ENCODE peak calls at places on chromosomes 3 and 15, in six cellular contexts. E, Q, O, G, H and U are unnamed samples.

GRCh38 chr3:193590088-193590856 is 2.7 kb upstream of the OPA1 start:
- DNase-seq in H (no peak), O (no peak), Q (no peak), G (peak; percentile 56), E (no peak), U (peak; percentile 17)

GRCh38 chr3:165835431-165835830 is 1.8 kb downstream of the BCHE start:
- DNase-seq in O (no peak), Q (no peak), E (no peak), H (no peak), G (no peak), U (no peak)

GRCh38 chr3:180646187-180646790 is 33.0 kb downstream of the CCDC39 start:
- DNase-seq in E (no peak), G (no peak), H (no peak), O (no peak), Q (no peak), U (no peak)

GRCh38 chr3:45842851-45843625 is 1.1 kb upstream of the LZTFL1 start:
- DNase-seq in O (no peak), E (no peak), H (no peak), Q (no peak), G (no peak), U (no peak)

GRCh38 chr3:113039546-113039945 is 48.8 kb downstream of the GTPBP8 start:
- DNase-seq in Q (no peak), H (no peak), G (no peak), E (no peak), O (no peak), U (no peak)

GRCh38 chr3:133987933-133988484 is 41.7 kb downstream of the SLCO2A1 start:
- DNase-seq in Q (no peak), G (no peak), H (no peak), E (no peak), O (no peak), U (no peak)

GRCh38 chr15:38885477-38885952 is 320.9 kb upstream of the RASGRP1 start:
- DNase-seq in H (no peak), E (no peak), G (peak; percentile 43), Q (no peak), O (no peak), U (peak; percentile 70)

GRCh38 chr3:192850501-192850981 is 67.1 kb downstream of the MB21D2 start:
- DNase-seq in Q (no peak), H (no peak), E (no peak), O (no peak), G (peak; percentile 54), U (no peak)

GRCh38 chr3:187960820-187961219 is 193.1 kb upstream of the LPP start:
- DNase-seq in H (no peak), O (no peak), Q (no peak), E (no peak), G (peak; percentile 52), U (no peak)